ENCODE peak calls at places on chromosomes 11 and 22, in ten cellular contexts. One of them, this sample, is unnamed.

GRCh38 chr11:68130121-68130520 is 8.9 kb upstream of the CHKA start:
- DNase-seq in stimulated activated CD8-positive, alpha-beta memory T cell treated with anti-CD3 and anti-CD28 coated beads, Interleukin-15, amount 100 ng/mL, for 4 hours: no peak
- DNase-seq in GM04504: no peak
- DNase-seq in GM12865: no peak
- DNase-seq in SHP77: no peak
- DNase-seq in mucosa of descending colon: no peak
- DNase-seq in cardiac fibroblast: no peak
- DNase-seq in GM13977: no peak
- DNase-seq in stimulated activated CD4-positive, alpha-beta T cell treated with anti-CD3 and anti-CD28 coated beads, Interleukin-4, amount 100 ng/mL, for 1 hour: no peak
- DNase-seq in Right ventricle myocardium superior: no peak
- DNase-seq in this sample: no peak

GRCh38 chr22:48782326-48782725 is 1045.3 kb downstream of the BRD1 start:
- DNase-seq in stimulated activated CD8-positive, alpha-beta memory T cell treated with anti-CD3 and anti-CD28 coated beads, Interleukin-15, amount 100 ng/mL, for 4 hours: no peak
- DNase-seq in GM04504: no peak
- DNase-seq in GM12865: no peak
- DNase-seq in SHP77: no peak
- DNase-seq in mucosa of descending colon: no peak
- DNase-seq in cardiac fibroblast: no peak
- DNase-seq in GM13977: no peak
- DNase-seq in stimulated activated CD4-positive, alpha-beta T cell treated with anti-CD3 and anti-CD28 coated beads, Interleukin-4, amount 100 ng/mL, for 1 hour: no peak
- DNase-seq in Right ventricle myocardium superior: no peak
- DNase-seq in this sample: no peak

GRCh38 chr22:48736593-48737460 is 1090.8 kb downstream of the BRD1 start:
- DNase-seq in stimulated activated CD8-positive, alpha-beta memory T cell treated with anti-CD3 and anti-CD28 coated beads, Interleukin-15, amount 100 ng/mL, for 4 hours: no peak
- DNase-seq in GM04504: no peak
- DNase-seq in GM12865: no peak
- DNase-seq in SHP77: no peak
- DNase-seq in mucosa of descending colon: peak
- DNase-seq in cardiac fibroblast: no peak
- DNase-seq in GM13977: no peak
- DNase-seq in stimulated activated CD4-positive, alpha-beta T cell treated with anti-CD3 and anti-CD28 coated beads, Interleukin-4, amount 100 ng/mL, for 1 hour: no peak
- DNase-seq in Right ventricle myocardium superior: no peak
- DNase-seq in this sample: no peak

GRCh38 chr11:61602775-61603569 is 22.1 kb upstream of the SYT7 start:
- DNase-seq in stimulated activated CD8-positive, alpha-beta memory T cell treated with anti-CD3 and anti-CD28 coated beads, Interleukin-15, amount 100 ng/mL, for 4 hours: no peak
- DNase-seq in GM04504: peak
- DNase-seq in GM12865: no peak
- DNase-seq in SHP77: peak
- DNase-seq in mucosa of descending colon: peak
- DNase-seq in cardiac fibroblast: peak
- DNase-seq in GM13977: no peak
- DNase-seq in stimulated activated CD4-positive, alpha-beta T cell treated with anti-CD3 and anti-CD28 coated beads, Interleukin-4, amount 100 ng/mL, for 1 hour: no peak
- DNase-seq in Right ventricle myocardium superior: peak
- DNase-seq in this sample: no peak

GRCh38 chr11:26827567-26828037 is 105.7 kb upstream of the SLC5A12 start:
- DNase-seq in stimulated activated CD8-positive, alpha-beta memory T cell treated with anti-CD3 and anti-CD28 coated beads, Interleukin-15, amount 100 ng/mL, for 4 hours: no peak
- DNase-seq in GM04504: no peak
- DNase-seq in GM12865: no peak
- DNase-seq in SHP77: no peak
- DNase-seq in mucosa of descending colon: no peak
- DNase-seq in cardiac fibroblast: peak
- DNase-seq in GM13977: no peak
- DNase-seq in stimulated activated CD4-positive, alpha-beta T cell treated with anti-CD3 and anti-CD28 coated beads, Interleukin-4, amount 100 ng/mL, for 1 hour: no peak
- DNase-seq in Right ventricle myocardium superior: no peak
- DNase-seq in this sample: no peak

GRCh38 chr11:38014405-38014804 is 1416.4 kb upstream of the RAG2 start:
- DNase-seq in stimulated activated CD8-positive, alpha-beta memory T cell treated with anti-CD3 and anti-CD28 coated beads, Interleukin-15, amount 100 ng/mL, for 4 hours: no peak
- DNase-seq in GM04504: no peak
- DNase-seq in GM12865: no peak
- DNase-seq in SHP77: no peak
- DNase-seq in mucosa of descending colon: no peak
- DNase-seq in cardiac fibroblast: peak
- DNase-seq in GM13977: no peak
- DNase-seq in stimulated activated CD4-positive, alpha-beta T cell treated with anti-CD3 and anti-CD28 coated beads, Interleukin-4, amount 100 ng/mL, for 1 hour: no peak
- DNase-seq in Right ventricle myocardium superior: no peak
- DNase-seq in this sample: no peak

GRCh38 chr11:44858796-44859527 is 91.7 kb downstream of the TP53I11 start:
- DNase-seq in stimulated activated CD8-positive, alpha-beta memory T cell treated with anti-CD3 and anti-CD28 coated beads, Interleukin-15, amount 100 ng/mL, for 4 hours: no peak
- DNase-seq in GM04504: no peak
- DNase-seq in GM12865: no peak
- DNase-seq in SHP77: no peak
- DNase-seq in mucosa of descending colon: no peak
- DNase-seq in cardiac fibroblast: peak
- DNase-seq in GM13977: no peak
- DNase-seq in stimulated activated CD4-positive, alpha-beta T cell treated with anti-CD3 and anti-CD28 coated beads, Interleukin-4, amount 100 ng/mL, for 1 hour: no peak
- DNase-seq in Right ventricle myocardium superior: no peak
- DNase-seq in this sample: no peak

GRCh38 chr11:69161117-69161407 is 5.3 kb downstream of the SMIM38 start:
- DNase-seq in stimulated activated CD8-positive, alpha-beta memory T cell treated with anti-CD3 and anti-CD28 coated beads, Interleukin-15, amount 100 ng/mL, for 4 hours: no peak
- DNase-seq in GM04504: no peak
- DNase-seq in GM12865: no peak
- DNase-seq in SHP77: no peak
- DNase-seq in mucosa of descending colon: no peak
- DNase-seq in cardiac fibroblast: no peak
- DNase-seq in GM13977: no peak
- DNase-seq in stimulated activated CD4-positive, alpha-beta T cell treated with anti-CD3 and anti-CD28 coated beads, Interleukin-4, amount 100 ng/mL, for 1 hour: no peak
- DNase-seq in Right ventricle myocardium superior: no peak
- DNase-seq in this sample: peak

GRCh38 chr11:12675951-12676711 is 1.9 kb downstream of the TEAD1 start:
- DNase-seq in stimulated activated CD8-positive, alpha-beta memory T cell treated with anti-CD3 and anti-CD28 coated beads, Interleukin-15, amount 100 ng/mL, for 4 hours: no peak
- DNase-seq in GM04504: no peak
- DNase-seq in GM12865: peak
- DNase-seq in SHP77: no peak
- DNase-seq in mucosa of descending colon: peak
- DNase-seq in cardiac fibroblast: peak
- DNase-seq in GM13977: peak
- DNase-seq in stimulated activated CD4-positive, alpha-beta T cell treated with anti-CD3 and anti-CD28 coated beads, Interleukin-4, amount 100 ng/mL, for 1 hour: no peak
- DNase-seq in Right ventricle myocardium superior: no peak
- DNase-seq in this sample: no peak

GRCh38 chr11:6333112-6333511 is 12.8 kb upstream of the CAVIN3 start:
- DNase-seq in stimulated activated CD8-positive, alpha-beta memory T cell treated with anti-CD3 and anti-CD28 coated beads, Interleukin-15, amount 100 ng/mL, for 4 hours: no peak
- DNase-seq in GM04504: no peak
- DNase-seq in GM12865: no peak
- DNase-seq in SHP77: peak
- DNase-seq in mucosa of descending colon: no peak
- DNase-seq in cardiac fibroblast: no peak
- DNase-seq in GM13977: no peak
- DNase-seq in stimulated activated CD4-positive, alpha-beta T cell treated with anti-CD3 and anti-CD28 coated beads, Interleukin-4, amount 100 ng/mL, for 1 hour: no peak
- DNase-seq in Right ventricle myocardium superior: no peak
- DNase-seq in this sample: no peak

GRCh38 chr11:14537134-14537599 is 17.0 kb upstream of the PSMA1 start:
- DNase-seq in stimulated activated CD8-positive, alpha-beta memory T cell treated with anti-CD3 and anti-CD28 coated beads, Interleukin-15, amount 100 ng/mL, for 4 hours: no peak
- DNase-seq in GM04504: no peak
- DNase-seq in GM12865: peak
- DNase-seq in SHP77: peak
- DNase-seq in mucosa of descending colon: no peak
- DNase-seq in cardiac fibroblast: peak
- DNase-seq in GM13977: peak
- DNase-seq in stimulated activated CD4-positive, alpha-beta T cell treated with anti-CD3 and anti-CD28 coated beads, Interleukin-4, amount 100 ng/mL, for 1 hour: peak
- DNase-seq in Right ventricle myocardium superior: no peak
- DNase-seq in this sample: peak

GRCh38 chr11:64430570-64430969 is 71.6 kb downstream of the RPS6KA4 start:
- DNase-seq in stimulated activated CD8-positive, alpha-beta memory T cell treated with anti-CD3 and anti-CD28 coated beads, Interleukin-15, amount 100 ng/mL, for 4 hours: no peak
- DNase-seq in GM04504: no peak
- DNase-seq in GM12865: no peak
- DNase-seq in SHP77: no peak
- DNase-seq in mucosa of descending colon: no peak
- DNase-seq in cardiac fibroblast: no peak
- DNase-seq in GM13977: no peak
- DNase-seq in stimulated activated CD4-positive, alpha-beta T cell treated with anti-CD3 and anti-CD28 coated beads, Interleukin-4, amount 100 ng/mL, for 1 hour: no peak
- DNase-seq in Right ventricle myocardium superior: no peak
- DNase-seq in this sample: no peak

GRCh38 chr11:74650498-74650897 is 58.1 kb downstream of the POLD3 start:
- DNase-seq in stimulated activated CD8-positive, alpha-beta memory T cell treated with anti-CD3 and anti-CD28 coated beads, Interleukin-15, amount 100 ng/mL, for 4 hours: no peak
- DNase-seq in GM04504: peak
- DNase-seq in GM12865: no peak
- DNase-seq in SHP77: peak
- DNase-seq in mucosa of descending colon: no peak
- DNase-seq in cardiac fibroblast: peak
- DNase-seq in GM13977: no peak
- DNase-seq in stimulated activated CD4-positive, alpha-beta T cell treated with anti-CD3 and anti-CD28 coated beads, Interleukin-4, amount 100 ng/mL, for 1 hour: no peak
- DNase-seq in Right ventricle myocardium superior: peak
- DNase-seq in this sample: no peak

GRCh38 chr11:86171627-86172026 is 72.9 kb upstream of the EED start:
- DNase-seq in stimulated activated CD8-positive, alpha-beta memory T cell treated with anti-CD3 and anti-CD28 coated beads, Interleukin-15, amount 100 ng/mL, for 4 hours: no peak
- DNase-seq in GM04504: no peak
- DNase-seq in GM12865: no peak
- DNase-seq in SHP77: no peak
- DNase-seq in mucosa of descending colon: no peak
- DNase-seq in cardiac fibroblast: no peak
- DNase-seq in GM13977: no peak
- DNase-seq in stimulated activated CD4-positive, alpha-beta T cell treated with anti-CD3 and anti-CD28 coated beads, Interleukin-4, amount 100 ng/mL, for 1 hour: no peak
- DNase-seq in Right ventricle myocardium superior: no peak
- DNase-seq in this sample: no peak

GRCh38 chr11:128728767-128729587 is 35.1 kb downstream of the FLI1 start:
- DNase-seq in stimulated activated CD8-positive, alpha-beta memory T cell treated with anti-CD3 and anti-CD28 coated beads, Interleukin-15, amount 100 ng/mL, for 4 hours: no peak
- DNase-seq in GM04504: no peak
- DNase-seq in GM12865: no peak
- DNase-seq in SHP77: no peak
- DNase-seq in mucosa of descending colon: no peak
- DNase-seq in cardiac fibroblast: no peak
- DNase-seq in GM13977: no peak
- DNase-seq in stimulated activated CD4-positive, alpha-beta T cell treated with anti-CD3 and anti-CD28 coated beads, Interleukin-4, amount 100 ng/mL, for 1 hour: no peak
- DNase-seq in Right ventricle myocardium superior: no peak
- DNase-seq in this sample: no peak

GRCh38 chr11:60852060-60852638 is 3.6 kb downstream of the PTGDR2 start:
- DNase-seq in stimulated activated CD8-positive, alpha-beta memory T cell treated with anti-CD3 and anti-CD28 coated beads, Interleukin-15, amount 100 ng/mL, for 4 hours: no peak
- DNase-seq in GM04504: no peak
- DNase-seq in GM12865: no peak
- DNase-seq in SHP77: no peak
- DNase-seq in mucosa of descending colon: peak
- DNase-seq in cardiac fibroblast: no peak
- DNase-seq in GM13977: no peak
- DNase-seq in stimulated activated CD4-positive, alpha-beta T cell treated with anti-CD3 and anti-CD28 coated beads, Interleukin-4, amount 100 ng/mL, for 1 hour: no peak
- DNase-seq in Right ventricle myocardium superior: no peak
- DNase-seq in this sample: no peak

GRCh38 chr22:37968452-37969251 is 15.2 kb downstream of the POLR2F start:
- DNase-seq in stimulated activated CD8-positive, alpha-beta memory T cell treated with anti-CD3 and anti-CD28 coated beads, Interleukin-15, amount 100 ng/mL, for 4 hours: no peak
- DNase-seq in GM04504: no peak
- DNase-seq in GM12865: no peak
- DNase-seq in SHP77: no peak
- DNase-seq in mucosa of descending colon: no peak
- DNase-seq in cardiac fibroblast: no peak
- DNase-seq in GM13977: no peak
- DNase-seq in stimulated activated CD4-positive, alpha-beta T cell treated with anti-CD3 and anti-CD28 coated beads, Interleukin-4, amount 100 ng/mL, for 1 hour: no peak
- DNase-seq in Right ventricle myocardium superior: no peak
- DNase-seq in this sample: peak

GRCh38 chr11:110249066-110249465 is 47.3 kb downstream of the RDX start:
- DNase-seq in stimulated activated CD8-positive, alpha-beta memory T cell treated with anti-CD3 and anti-CD28 coated beads, Interleukin-15, amount 100 ng/mL, for 4 hours: no peak
- DNase-seq in GM04504: no peak
- DNase-seq in GM12865: no peak
- DNase-seq in SHP77: no peak
- DNase-seq in mucosa of descending colon: no peak
- DNase-seq in cardiac fibroblast: peak
- DNase-seq in GM13977: no peak
- DNase-seq in stimulated activated CD4-positive, alpha-beta T cell treated with anti-CD3 and anti-CD28 coated beads, Interleukin-4, amount 100 ng/mL, for 1 hour: no peak
- DNase-seq in Right ventricle myocardium superior: no peak
- DNase-seq in this sample: no peak

GRCh38 chr22:36771376-36772063 is 4.4 kb downstream of the IFT27 start:
- DNase-seq in stimulated activated CD8-positive, alpha-beta memory T cell treated with anti-CD3 and anti-CD28 coated beads, Interleukin-15, amount 100 ng/mL, for 4 hours: no peak
- DNase-seq in GM04504: no peak
- DNase-seq in GM12865: no peak
- DNase-seq in SHP77: no peak
- DNase-seq in mucosa of descending colon: no peak
- DNase-seq in cardiac fibroblast: no peak
- DNase-seq in GM13977: no peak
- DNase-seq in stimulated activated CD4-positive, alpha-beta T cell treated with anti-CD3 and anti-CD28 coated beads, Interleukin-4, amount 100 ng/mL, for 1 hour: no peak
- DNase-seq in Right ventricle myocardium superior: no peak
- DNase-seq in this sample: no peak

GRCh38 chr11:69280451-69280850 is 13.5 kb upstream of the MYEOV start:
- DNase-seq in stimulated activated CD8-positive, alpha-beta memory T cell treated with anti-CD3 and anti-CD28 coated beads, Interleukin-15, amount 100 ng/mL, for 4 hours: no peak
- DNase-seq in GM04504: no peak
- DNase-seq in GM12865: no peak
- DNase-seq in SHP77: no peak
- DNase-seq in mucosa of descending colon: no peak
- DNase-seq in cardiac fibroblast: peak
- DNase-seq in GM13977: no peak
- DNase-seq in stimulated activated CD4-positive, alpha-beta T cell treated with anti-CD3 and anti-CD28 coated beads, Interleukin-4, amount 100 ng/mL, for 1 hour: no peak
- DNase-seq in Right ventricle myocardium superior: no peak
- DNase-seq in this sample: no peak

GRCh38 chr11:2821891-2822290 is 63.7 kb downstream of the CDKN1C start:
- DNase-seq in stimulated activated CD8-positive, alpha-beta memory T cell treated with anti-CD3 and anti-CD28 coated beads, Interleukin-15, amount 100 ng/mL, for 4 hours: no peak
- DNase-seq in GM04504: no peak
- DNase-seq in GM12865: no peak
- DNase-seq in SHP77: no peak
- DNase-seq in mucosa of descending colon: no peak
- DNase-seq in cardiac fibroblast: no peak
- DNase-seq in GM13977: no peak
- DNase-seq in stimulated activated CD4-positive, alpha-beta T cell treated with anti-CD3 and anti-CD28 coated beads, Interleukin-4, amount 100 ng/mL, for 1 hour: no peak
- DNase-seq in Right ventricle myocardium superior: peak
- DNase-seq in this sample: no peak

GRCh38 chr11:106152013-106152412 is 74.6 kb downstream of the AASDHPPT start:
- DNase-seq in stimulated activated CD8-positive, alpha-beta memory T cell treated with anti-CD3 and anti-CD28 coated beads, Interleukin-15, amount 100 ng/mL, for 4 hours: no peak
- DNase-seq in GM04504: no peak
- DNase-seq in GM12865: no peak
- DNase-seq in SHP77: no peak
- DNase-seq in mucosa of descending colon: no peak
- DNase-seq in cardiac fibroblast: peak
- DNase-seq in GM13977: no peak
- DNase-seq in stimulated activated CD4-positive, alpha-beta T cell treated with anti-CD3 and anti-CD28 coated beads, Interleukin-4, amount 100 ng/mL, for 1 hour: no peak
- DNase-seq in Right ventricle myocardium superior: no peak
- DNase-seq in this sample: no peak

GRCh38 chr22:29715240-29715639 is 4.6 kb upstream of the CABP7 start:
- DNase-seq in stimulated activated CD8-positive, alpha-beta memory T cell treated with anti-CD3 and anti-CD28 coated beads, Interleukin-15, amount 100 ng/mL, for 4 hours: no peak
- DNase-seq in GM04504: no peak
- DNase-seq in GM12865: no peak
- DNase-seq in SHP77: peak
- DNase-seq in mucosa of descending colon: no peak
- DNase-seq in cardiac fibroblast: no peak
- DNase-seq in GM13977: no peak
- DNase-seq in stimulated activated CD4-positive, alpha-beta T cell treated with anti-CD3 and anti-CD28 coated beads, Interleukin-4, amount 100 ng/mL, for 1 hour: no peak
- DNase-seq in Right ventricle myocardium superior: no peak
- DNase-seq in this sample: no peak

GRCh38 chr11:114082415-114082748 is 22.9 kb downstream of the ZBTB16 start:
- DNase-seq in stimulated activated CD8-positive, alpha-beta memory T cell treated with anti-CD3 and anti-CD28 coated beads, Interleukin-15, amount 100 ng/mL, for 4 hours: no peak
- DNase-seq in GM04504: no peak
- DNase-seq in GM12865: no peak
- DNase-seq in SHP77: no peak
- DNase-seq in mucosa of descending colon: no peak
- DNase-seq in cardiac fibroblast: peak
- DNase-seq in GM13977: no peak
- DNase-seq in stimulated activated CD4-positive, alpha-beta T cell treated with anti-CD3 and anti-CD28 coated beads, Interleukin-4, amount 100 ng/mL, for 1 hour: no peak
- DNase-seq in Right ventricle myocardium superior: no peak
- DNase-seq in this sample: no peak

GRCh38 chr11:117980716-117981115 is 5.5 kb upstream of the IL10RA start:
- DNase-seq in stimulated activated CD8-positive, alpha-beta memory T cell treated with anti-CD3 and anti-CD28 coated beads, Interleukin-15, amount 100 ng/mL, for 4 hours: no peak
- DNase-seq in GM04504: no peak
- DNase-seq in GM12865: no peak
- DNase-seq in SHP77: no peak
- DNase-seq in mucosa of descending colon: no peak
- DNase-seq in cardiac fibroblast: no peak
- DNase-seq in GM13977: no peak
- DNase-seq in stimulated activated CD4-positive, alpha-beta T cell treated with anti-CD3 and anti-CD28 coated beads, Interleukin-4, amount 100 ng/mL, for 1 hour: no peak
- DNase-seq in Right ventricle myocardium superior: no peak
- DNase-seq in this sample: no peak

GRCh38 chr11:28756977-28757376 is 648.8 kb downstream of the METTL15 start:
- DNase-seq in stimulated activated CD8-positive, alpha-beta memory T cell treated with anti-CD3 and anti-CD28 coated beads, Interleukin-15, amount 100 ng/mL, for 4 hours: no peak
- DNase-seq in GM04504: peak
- DNase-seq in GM12865: no peak
- DNase-seq in SHP77: no peak
- DNase-seq in mucosa of descending colon: no peak
- DNase-seq in cardiac fibroblast: peak
- DNase-seq in GM13977: no peak
- DNase-seq in stimulated activated CD4-positive, alpha-beta T cell treated with anti-CD3 and anti-CD28 coated beads, Interleukin-4, amount 100 ng/mL, for 1 hour: no peak
- DNase-seq in Right ventricle myocardium superior: no peak
- DNase-seq in this sample: no peak

GRCh38 chr22:46656856-46657654 is 36.9 kb downstream of the GRAMD4 start:
- DNase-seq in stimulated activated CD8-positive, alpha-beta memory T cell treated with anti-CD3 and anti-CD28 coated beads, Interleukin-15, amount 100 ng/mL, for 4 hours: no peak
- DNase-seq in GM04504: no peak
- DNase-seq in GM12865: no peak
- DNase-seq in SHP77: no peak
- DNase-seq in mucosa of descending colon: no peak
- DNase-seq in cardiac fibroblast: no peak
- DNase-seq in GM13977: no peak
- DNase-seq in stimulated activated CD4-positive, alpha-beta T cell treated with anti-CD3 and anti-CD28 coated beads, Interleukin-4, amount 100 ng/mL, for 1 hour: no peak
- DNase-seq in Right ventricle myocardium superior: no peak
- DNase-seq in this sample: no peak

GRCh38 chr11:10233581-10233980 is 60.4 kb downstream of the SBF2 start:
- DNase-seq in stimulated activated CD8-positive, alpha-beta memory T cell treated with anti-CD3 and anti-CD28 coated beads, Interleukin-15, amount 100 ng/mL, for 4 hours: no peak
- DNase-seq in GM04504: peak
- DNase-seq in GM12865: no peak
- DNase-seq in SHP77: no peak
- DNase-seq in mucosa of descending colon: no peak
- DNase-seq in cardiac fibroblast: peak
- DNase-seq in GM13977: no peak
- DNase-seq in stimulated activated CD4-positive, alpha-beta T cell treated with anti-CD3 and anti-CD28 coated beads, Interleukin-4, amount 100 ng/mL, for 1 hour: no peak
- DNase-seq in Right ventricle myocardium superior: no peak
- DNase-seq in this sample: no peak